ENCODE peak calls at places on chromosomes 7 and 10, in five cellular contexts. T, E, B, L and S are unnamed samples.

GRCh38 chr7:91397612-91398011 is 133.4 kb downstream of the FZD1 start:
- DNase-seq in T (peak; percentile 12), B (no peak), L (no peak), E (no peak), S (no peak)

GRCh38 chr10:128629111-128630096 is 503.2 kb upstream of the MKI67 start:
- DNase-seq in B (no peak), T (no peak), L (no peak), E (no peak), S (no peak)

GRCh38 chr7:1646391-1646790 is 23.7 kb upstream of the ELFN1 start:
- DNase-seq in E (no peak), T (no peak), L (no peak), B (no peak), S (no peak)

GRCh38 chr10:31515819-31516402 is 196.9 kb downstream of the ZEB1 start:
- DNase-seq in E (no peak), T (no peak), L (peak; percentile 31), B (no peak), S (no peak)

GRCh38 chr10:42836771-42837468 is 54.3 kb downstream of the BMS1 start:
- DNase-seq in T (peak; percentile 19), L (peak; percentile 48), B (peak; percentile 35), E (no peak), S (no peak)

GRCh38 chr10:5419466-5420094 is 7.2 kb downstream of the NET1 start:
- DNase-seq in T (no peak), L (no peak), E (no peak), B (no peak), S (no peak)

GRCh38 chr7:159165352-159165751 is 20.7 kb upstream of the VIPR2 start:
- DNase-seq in B (no peak), T (no peak), L (no peak), E (no peak), S (no peak)

GRCh38 chr10:117609095-117609821 is 66.7 kb downstream of the EMX2 start:
- DNase-seq in T (no peak), B (peak; percentile 88), E (no peak), L (peak; percentile 87), S (no peak)

GRCh38 chr7:121261207-121261884 is 67.5 kb upstream of the WNT16 start:
- DNase-seq in L (no peak), E (no peak), T (no peak), B (no peak), S (no peak)

GRCh38 chr7:138755831-138756590 is 41.8 kb upstream of the TMEM213 start:
- DNase-seq in L (peak; percentile 28), T (no peak), E (no peak), B (no peak), S (no peak)

GRCh38 chr7:78970440-78970916 is 483.0 kb downstream of the MAGI2 start:
- DNase-seq in B (no peak), E (no peak), T (no peak), L (peak; percentile 8), S (no peak)

GRCh38 chr7:19575909-19576557 is 132.8 kb downstream of the POLR1F start:
- DNase-seq in L (peak; percentile 70), E (no peak), B (no peak), T (no peak), S (no peak)

GRCh38 chr7:10412426-10413019 is 561.1 kb upstream of the PHF14 start:
- DNase-seq in B (no peak), E (peak; percentile 34), L (peak; percentile 10), T (peak; percentile 15), S (no peak)

GRCh38 chr10:128623776-128624175 is 497.6 kb upstream of the MKI67 start:
- DNase-seq in L (no peak), B (no peak), E (no peak), T (no peak), S (no peak)

GRCh38 chr7:30433082-30433481 is 45.5 kb downstream of the NOD1 start:
- DNase-seq in B (peak; percentile 69), E (no peak), T (no peak), L (peak; percentile 82), S (no peak)

GRCh38 chr10:129977794-129978193 is 13.7 kb upstream of the EBF3 start:
- DNase-seq in E (no peak), B (no peak), T (no peak), L (no peak), S (no peak)

GRCh38 chr7:142461437-142461836 is 203.6 kb upstream of the PRSS58 start:
- DNase-seq in E (no peak), B (peak; percentile 34), T (no peak), L (peak; percentile 91), S (no peak)

GRCh38 chr10:24427678-24428409 is 218.9 kb downstream of the KIAA1217 start:
- DNase-seq in E (no peak), L (no peak), T (no peak), B (peak; percentile 18), S (no peak)